ENCODE peak calls at places on chromosomes 5 and 9, in four cellular contexts. One of them, this sample, is unnamed.

GRCh38 chr9:78605029-78605930 is 308.4 kb downstream of the PSAT1 start:
- DNase-seq in upper lobe of left lung: no peak
- DNase-seq in T-helper 17 cell: no peak
- DNase-seq in SK-MEL-5: no peak
- DNase-seq in this sample: no peak

GRCh38 chr9:10697044-10697443 is 84.2 kb upstream of the PTPRD start:
- DNase-seq in SK-MEL-5: no peak
- DNase-seq in T-helper 17 cell: no peak
- DNase-seq in upper lobe of left lung: no peak
- DNase-seq in this sample: no peak

GRCh38 chr5:15248731-15249130 is 251.2 kb upstream of the FBXL7 start:
- DNase-seq in SK-MEL-5: no peak
- DNase-seq in T-helper 17 cell: no peak
- DNase-seq in upper lobe of left lung: no peak
- DNase-seq in this sample: no peak

GRCh38 chr9:99870126-99870525 is 36.3 kb upstream of the STX17 start:
- DNase-seq in upper lobe of left lung: no peak
- DNase-seq in T-helper 17 cell: no peak
- DNase-seq in SK-MEL-5: no peak
- DNase-seq in this sample: no peak

GRCh38 chr5:134000116-134000515 is 4.7 kb downstream of the VDAC1 start:
- DNase-seq in T-helper 17 cell: no peak
- DNase-seq in SK-MEL-5: no peak
- DNase-seq in upper lobe of left lung: no peak
- DNase-seq in this sample: no peak

GRCh38 chr5:178323961-178324360 is 91.4 kb upstream of the PHYKPL start:
- DNase-seq in SK-MEL-5: no peak
- DNase-seq in upper lobe of left lung: no peak
- DNase-seq in T-helper 17 cell: no peak
- DNase-seq in this sample: no peak

GRCh38 chr9:114287001-114287762 is 35.7 kb upstream of the ORM1 start:
- DNase-seq in T-helper 17 cell: no peak
- DNase-seq in upper lobe of left lung: peak
- DNase-seq in SK-MEL-5: no peak
- DNase-seq in this sample: peak

GRCh38 chr9:32930486-32930885 is 70.9 kb downstream of the APTX start:
- DNase-seq in upper lobe of left lung: no peak
- DNase-seq in T-helper 17 cell: no peak
- DNase-seq in SK-MEL-5: no peak
- DNase-seq in this sample: no peak

GRCh38 chr9:116377179-116377790 is 223.7 kb downstream of the PAPPA start:
- DNase-seq in T-helper 17 cell: no peak
- DNase-seq in SK-MEL-5: no peak
- DNase-seq in upper lobe of left lung: no peak
- DNase-seq in this sample: no peak

GRCh38 chr5:41871866-41872265 is 1.6 kb upstream of the OXCT1 start:
- DNase-seq in upper lobe of left lung: no peak
- DNase-seq in SK-MEL-5: peak
- DNase-seq in T-helper 17 cell: no peak
- DNase-seq in this sample: no peak

GRCh38 chr9:88090151-88090581 is 48.1 kb downstream of the SPATA31C2 start:
- DNase-seq in upper lobe of left lung: no peak
- DNase-seq in T-helper 17 cell: no peak
- DNase-seq in SK-MEL-5: no peak
- DNase-seq in this sample: no peak

GRCh38 chr9:133667759-133668450 is 31.7 kb downstream of the DBH start:
- DNase-seq in upper lobe of left lung: no peak
- DNase-seq in SK-MEL-5: no peak
- DNase-seq in T-helper 17 cell: no peak
- DNase-seq in this sample: no peak

GRCh38 chr9:19479874-19480273 is 71.1 kb downstream of the ACER2 start:
- DNase-seq in upper lobe of left lung: no peak
- DNase-seq in SK-MEL-5: no peak
- DNase-seq in T-helper 17 cell: no peak
- DNase-seq in this sample: no peak

GRCh38 chr5:152542741-152543140 is 137.7 kb upstream of the NMUR2 start:
- DNase-seq in upper lobe of left lung: no peak
- DNase-seq in SK-MEL-5: no peak
- DNase-seq in T-helper 17 cell: no peak
- DNase-seq in this sample: no peak

GRCh38 chr9:72557549-72557948 is 36.1 kb downstream of the TMC1 start:
- DNase-seq in upper lobe of left lung: peak
- DNase-seq in SK-MEL-5: peak
- DNase-seq in T-helper 17 cell: no peak
- DNase-seq in this sample: peak

GRCh38 chr5:90802695-90803317 is 244.2 kb downstream of the ADGRV1 start:
- DNase-seq in upper lobe of left lung: peak
- DNase-seq in SK-MEL-5: peak
- DNase-seq in T-helper 17 cell: no peak
- DNase-seq in this sample: no peak

GRCh38 chr9:15246688-15247087 is 60.3 kb downstream of the TTC39B start:
- DNase-seq in SK-MEL-5: no peak
- DNase-seq in upper lobe of left lung: no peak
- DNase-seq in T-helper 17 cell: no peak
- DNase-seq in this sample: no peak

GRCh38 chr5:181246276-181247050 is 2.8 kb upstream of the RACK1 start:
- DNase-seq in T-helper 17 cell: peak
- DNase-seq in SK-MEL-5: peak
- DNase-seq in upper lobe of left lung: peak
- DNase-seq in this sample: peak

GRCh38 chr9:95004452-95005275 is 278.2 kb downstream of the AOPEP start:
- DNase-seq in upper lobe of left lung: peak
- DNase-seq in SK-MEL-5: peak
- DNase-seq in T-helper 17 cell: peak
- DNase-seq in this sample: no peak

GRCh38 chr5:139982157-139982974 is 60.7 kb downstream of the NRG2 start:
- DNase-seq in upper lobe of left lung: no peak
- DNase-seq in T-helper 17 cell: no peak
- DNase-seq in SK-MEL-5: peak
- DNase-seq in this sample: no peak

GRCh38 chr9:445033-445432 is 230.4 kb downstream of the DOCK8 start:
- DNase-seq in T-helper 17 cell: no peak
- DNase-seq in upper lobe of left lung: no peak
- DNase-seq in SK-MEL-5: no peak
- DNase-seq in this sample: no peak

GRCh38 chr5:33361781-33362180 is 79.0 kb upstream of the TARS1 start:
- DNase-seq in T-helper 17 cell: no peak
- DNase-seq in upper lobe of left lung: no peak
- DNase-seq in SK-MEL-5: no peak
- DNase-seq in this sample: no peak

GRCh38 chr9:71814226-71814625 is 45.9 kb upstream of the CEMIP2 start:
- DNase-seq in upper lobe of left lung: no peak
- DNase-seq in SK-MEL-5: no peak
- DNase-seq in T-helper 17 cell: no peak
- DNase-seq in this sample: peak

GRCh38 chr9:105978822-105979221 is 284.5 kb downstream of the TMEM38B start:
- DNase-seq in T-helper 17 cell: no peak
- DNase-seq in SK-MEL-5: no peak
- DNase-seq in upper lobe of left lung: no peak
- DNase-seq in this sample: no peak

GRCh38 chr9:18238254-18238653 is 235.7 kb upstream of the ADAMTSL1 start:
- DNase-seq in SK-MEL-5: no peak
- DNase-seq in T-helper 17 cell: no peak
- DNase-seq in upper lobe of left lung: no peak
- DNase-seq in this sample: no peak

GRCh38 chr5:170427672-170428236 is 38.6 kb upstream of the KCNMB1 start:
- DNase-seq in SK-MEL-5: no peak
- DNase-seq in upper lobe of left lung: no peak
- DNase-seq in T-helper 17 cell: no peak
- DNase-seq in this sample: no peak